ENCODE peak calls at places on chromosomes 4 and X, in five cellular contexts. U is uterus, S is suprapubic skin, I is body of pancreas, G is esophagus muscularis mucosa. H is an unnamed sample.

GRCh38 chr4:40601641-40602040 is 28.0 kb downstream of the RBM47 start:
- DNase-seq in S (no peak), U (no peak), G (no peak), I (no peak), H (no peak)

GRCh38 chrX:80808854-80809493 is 703 bp downstream of the BRWD3 start:
- DNase-seq in I (peak), U (peak), S (no peak), G (no peak), H (no peak)

GRCh38 chrX:22063284-22063683 is 31.2 kb downstream of the PHEX start:
- DNase-seq in I (no peak), G (no peak), S (no peak), U (no peak), H (no peak)

GRCh38 chrX:136185409-136186022 is 38.2 kb downstream of the FHL1 start:
- DNase-seq in G (no peak), S (no peak), U (no peak), I (no peak), H (no peak)

GRCh38 chr4:177487977-177488376 is 45.7 kb upstream of the AGA start:
- DNase-seq in I (no peak), S (no peak), U (no peak), G (no peak), H (no peak)

GRCh38 chr4:8917321-8917811 is 45.7 kb upstream of the HMX1 start:
- DNase-seq in G (no peak), S (peak), U (no peak), I (peak), H (peak)

GRCh38 chr4:21184788-21185187 is 484.5 kb downstream of the PACRGL start:
- DNase-seq in U (no peak), S (no peak), G (no peak), I (no peak), H (no peak)

GRCh38 chrX:150450519-150451177 is 87.5 kb downstream of the MAMLD1 start:
- DNase-seq in S (no peak), G (no peak), U (no peak), I (no peak), H (peak)

GRCh38 chr4:166042510-166043055 is 169.5 kb downstream of the TLL1 start:
- DNase-seq in I (no peak), G (no peak), S (no peak), U (no peak), H (no peak)

GRCh38 chr4:176123710-176124407 is 58.2 kb downstream of the WDR17 start:
- DNase-seq in S (no peak), I (peak), U (no peak), G (no peak), H (no peak)

GRCh38 chr4:176125063-176125462 is 59.4 kb downstream of the WDR17 start:
- DNase-seq in G (no peak), I (no peak), U (no peak), S (no peak), H (no peak)
- TF ChIP-seq POLR2A in G (no peak), I (no peak), U (no peak), S (no peak), H (no peak)

GRCh38 chr4:59994118-59994517 is 1206.0 kb upstream of the ADGRL3 start:
- DNase-seq in U (no peak), I (no peak), S (no peak), G (no peak), H (no peak)
- TF ChIP-seq CTCF in U (no peak), I (no peak), S (no peak), G (no peak), H (no peak)

GRCh38 chr4:72828864-72829263 is 240.7 kb downstream of the COX18 start:
- DNase-seq in G (no peak), S (no peak), I (no peak), U (no peak), H (no peak)
- TF ChIP-seq POLR2A in G (no peak), S (no peak), I (no peak), U (no peak), H (no peak)

DNA sequence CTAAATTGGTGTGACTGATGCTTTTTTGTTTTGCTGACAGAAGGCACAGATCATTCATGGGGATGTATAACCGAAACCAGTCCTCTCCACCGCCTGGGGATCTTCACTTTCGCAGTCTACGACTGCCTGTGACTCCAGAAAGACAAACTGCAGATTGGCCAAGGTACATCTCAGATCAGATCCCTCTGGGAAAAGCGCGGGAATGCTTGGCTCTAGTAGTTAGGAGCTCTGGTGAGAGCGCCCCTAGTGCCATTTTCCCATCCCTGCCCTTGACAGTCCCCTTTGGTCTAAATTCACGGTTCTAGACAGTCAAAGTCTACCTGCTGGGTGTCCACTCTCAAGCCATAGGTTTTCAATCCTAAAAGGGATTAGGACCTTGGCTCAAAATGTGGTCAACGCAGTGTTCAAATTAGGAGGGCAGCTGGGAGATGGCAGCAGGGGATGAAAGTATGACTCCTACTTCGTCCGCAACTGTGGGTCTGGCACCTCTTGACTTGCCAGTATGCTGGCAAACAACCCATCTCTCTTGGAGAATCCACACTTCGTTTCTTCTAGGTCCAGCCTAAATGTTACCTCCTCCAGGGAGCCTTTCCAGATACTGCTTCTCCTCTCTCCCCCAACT is 6.9 kb upstream of the HAND2 start:
- DNase-seq in U (peak), G (no peak), I (no peak), S (no peak), H (no peak)
- TF ChIP-seq CTCF in U (no peak), G (no peak), I (peak), S (no peak), H (no peak)

GRCh38 chrX:40266490-40267333 is 169.0 kb upstream of the BCOR start:
- DNase-seq in S (peak), I (peak), U (peak), G (no peak), H (peak)
- TF ChIP-seq POLR2A in S (no peak), I (peak), U (no peak), G (no peak), H (no peak)

DNA sequence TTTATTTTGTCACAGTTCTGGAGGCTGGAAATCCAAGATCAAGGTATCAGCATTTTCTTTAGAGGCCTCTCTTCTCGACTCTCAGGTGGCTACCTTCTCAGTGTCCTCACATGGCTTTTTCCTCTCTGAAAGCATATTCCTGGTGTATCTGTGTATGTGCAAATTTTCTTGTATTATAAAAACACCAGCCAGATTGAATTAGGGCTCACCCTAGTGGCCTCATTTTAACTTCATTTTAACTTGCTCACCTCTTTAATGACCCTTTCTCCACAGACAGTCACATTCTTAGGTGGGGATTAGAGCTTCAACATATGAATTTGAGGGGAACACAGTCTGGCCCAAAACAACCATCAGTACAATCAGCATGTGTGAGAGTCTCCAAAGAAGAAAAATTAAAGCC is 542.4 kb upstream of the FAM241A start:
- DNase-seq in U (no peak), S (no peak), G (no peak), I (no peak), H (no peak)
- TF ChIP-seq CTCF in U (no peak), S (no peak), G (no peak), I (no peak), H (no peak)

GRCh38 chr4:103099691-103100392 is at the start of gene BDH2:
- DNase-seq in S (no peak), U (peak), I (peak), G (no peak), H (no peak)
- TF ChIP-seq POLR2A in S (no peak), U (peak), I (peak), G (no peak), H (no peak)

GRCh38 chr4:169010125-169011023 is at the start of gene CBR4:
- DNase-seq in U (peak), I (peak), S (peak), G (peak), H (peak)

GRCh38 chr4:169013396-169013795 is 3.3 kb upstream of the CBR4 start:
- DNase-seq in S (no peak), U (no peak), G (no peak), I (no peak), H (no peak)

GRCh38 chr4:169008478-169008877 is 1.6 kb downstream of the CBR4 start:
- DNase-seq in G (no peak), I (no peak), U (no peak), S (no peak), H (no peak)

GRCh38 chr4:169012049-169012448 is 2.0 kb upstream of the CBR4 start:
- DNase-seq in I (no peak), G (no peak), U (no peak), S (no peak), H (no peak)

GRCh38 chr4:169009281-169010124 is 552 bp downstream of the CBR4 start:
- DNase-seq in I (peak), G (no peak), U (peak), S (peak), H (peak)
- TF ChIP-seq CTCF in I (no peak), G (no peak), U (peak), S (no peak), H (no peak)